ENCODE peak calls at places on chromosome 17, in ten cellular contexts. Y, X, A, U, E, I, K, H, Q and G are unnamed samples.
A peak's percentile ranks its signal among the peaks of the same experiment; 100 is the strongest.

GRCh38 chr17:66612993-66613392 is 221.9 kb upstream of the CACNG5 start:
- DNase-seq in Q (no peak), I (no peak), U (no peak), H (no peak), A (no peak), X (no peak), K (no peak), Y (no peak), E (no peak), G (no peak)

GRCh38 chr17:48611681-48612455 is 1.1 kb upstream of the HOXB7 start:
- DNase-seq in U (no peak), Y (peak; percentile 52), I (no peak), X (no peak), A (no peak), K (no peak), Q (no peak), E (no peak), H (no peak), G (no peak)

GRCh38 chr17:65918921-65919546 is 272.9 kb downstream of the CEP112 start:
- DNase-seq in I (no peak), E (no peak), H (no peak), U (peak; percentile 33), A (no peak), X (peak; percentile 35), Q (no peak), K (no peak), Y (no peak), G (no peak)

GRCh38 chr17:28398280-28398981 is 7.6 kb downstream of the SLC46A1 start:
- DNase-seq in E (no peak), A (no peak), Q (no peak), K (no peak), U (no peak), X (no peak), Y (no peak), H (no peak), I (no peak), G (no peak)

GRCh38 chr17:8117367-8117979 is 841 bp downstream of the ALOXE3 start:
- DNase-seq in Q (no peak), E (no peak), A (no peak), U (no peak), I (no peak), H (no peak), K (no peak), Y (no peak), X (no peak), G (no peak)

GRCh38 chr17:74728702-74729075 is 8.4 kb upstream of the RAB37 start:
- DNase-seq in H (no peak), K (no peak), Q (no peak), Y (no peak), U (no peak), E (no peak), A (no peak), X (no peak), I (no peak), G (no peak)

GRCh38 chr17:81871387-81872120 is 417 bp upstream of the ARHGDIA start:
- DNase-seq in Y (peak; percentile 96), U (peak; percentile 90), K (peak; percentile 90), I (peak; percentile 96), H (peak; percentile 80), E (no peak), X (peak; percentile 94), Q (peak; percentile 87), A (peak; percentile 90), G (peak; percentile 89)

GRCh38 chr17:18981642-18982424 is 22.7 kb downstream of the FAM83G start:
- DNase-seq in Y (peak; percentile 92), U (peak; percentile 54), E (no peak), A (peak; percentile 30), I (no peak), Q (no peak), K (no peak), H (peak; percentile 15), X (peak; percentile 51), G (peak; percentile 83)

GRCh38 chr17:40038882-40039513 is 15.2 kb downstream of the MED24 start:
- DNase-seq in A (peak; percentile 39), E (peak; percentile 61), Q (no peak), X (peak; percentile 90), H (peak; percentile 55), Y (peak; percentile 62), K (no peak), U (peak; percentile 88), I (peak; percentile 88), G (peak; percentile 79)

GRCh38 chr17:68344701-68345136 is 53.4 kb downstream of the ARSG start:
- DNase-seq in U (peak; percentile 41), A (no peak), E (no peak), Y (peak; percentile 45), K (peak; percentile 61), Q (no peak), X (no peak), I (no peak), H (no peak), G (no peak)

GRCh38 chr17:22484826-22485225 is 792.5 kb downstream of the KCNJ18 start:
- DNase-seq in E (no peak), A (no peak), U (no peak), Y (no peak), K (no peak), I (no peak), H (no peak), X (no peak), Q (no peak), G (no peak)

GRCh38 chr17:77374170-77374936 is 233.6 kb downstream of the SEC14L1 start:
- DNase-seq in E (no peak), H (no peak), Q (no peak), U (peak; percentile 92), X (peak; percentile 95), K (peak; percentile 77), Y (peak; percentile 84), I (peak; percentile 92), A (no peak), G (peak; percentile 87)

GRCh38 chr17:77036841-77037381 is 103.9 kb upstream of the SEC14L1 start:
- DNase-seq in H (no peak), U (peak; percentile 17), X (peak; percentile 10), Y (no peak), A (no peak), Q (peak; percentile 21), E (no peak), I (no peak), K (no peak), G (no peak)

GRCh38 chr17:76411247-76411646 is 26.8 kb downstream of the SPHK1 start:
- DNase-seq in U (no peak), Q (no peak), A (no peak), E (no peak), Y (no peak), X (no peak), K (no peak), H (no peak), I (no peak), G (no peak)

GRCh38 chr17:62614142-62614541 is 13.3 kb upstream of the MRC2 start:
- DNase-seq in A (no peak), Q (no peak), E (peak; percentile 65), X (peak; percentile 83), I (no peak), K (no peak), H (no peak), Y (no peak), U (peak; percentile 73), G (peak; percentile 93)